ENCODE peak calls at places on chromosomes 6 and 20, in eight cellular contexts. U is neural crest cell; E is mammary epithelial cell; Z is activated CD8-positive, alpha-beta T cell treated with anti-CD3 and anti-CD28 coated beads for 36 hours; K is mucosa of descending colon; H is lung; S is cardiac muscle cell; B is cardiac fibroblast. P is an unnamed sample.

GRCh38 chr20:50680106-50680960 is 11.0 kb downstream of the RIPOR3 start:
- DNase-seq in U (no peak), E (no peak), Z (no peak), K (no peak), H (no peak), S (no peak), B (no peak), P (no peak)

GRCh38 chr6:38705924-38706323 is 3.0 kb upstream of the GLO1 start:
- DNase-seq in U (no peak), E (no peak), Z (no peak), K (no peak), H (no peak), S (no peak), B (no peak), P (no peak)

GRCh38 chr20:17646209-17646717 is 35.8 kb downstream of the RRBP1 start:
- DNase-seq in U (no peak), E (no peak), Z (no peak), K (peak), H (no peak), S (no peak), B (no peak), P (no peak)

GRCh38 chr6:3165631-3166534 is 8.5 kb upstream of the TUBB2A start:
- DNase-seq in U (no peak), E (no peak), Z (no peak), K (no peak), H (no peak), S (no peak), B (peak), P (no peak)

GRCh38 chr6:12811519-12811918 is 95.0 kb downstream of the PHACTR1 start:
- DNase-seq in U (no peak), E (no peak), Z (no peak), K (no peak), H (no peak), S (no peak), B (no peak), P (no peak)

GRCh38 chr6:15843764-15844163 is 180.9 kb upstream of the DTNBP1 start:
- DNase-seq in U (no peak), E (no peak), Z (no peak), K (no peak), H (no peak), S (no peak), B (no peak), P (no peak)

GRCh38 chr6:37871616-37872384 is 52.3 kb downstream of the ZFAND3 start:
- DNase-seq in U (no peak), E (peak), Z (no peak), K (no peak), H (no peak), S (no peak), B (no peak), P (no peak)

GRCh38 chr6:135493218-135493961 is 4.2 kb downstream of the AHI1 start:
- DNase-seq in U (no peak), E (no peak), Z (no peak), K (no peak), H (no peak), S (no peak), B (peak), P (no peak)

GRCh38 chr6:71531006-71531405 is 242.4 kb downstream of the OGFRL1 start:
- DNase-seq in U (no peak), E (no peak), Z (no peak), K (no peak), H (no peak), S (no peak), B (no peak), P (no peak)

GRCh38 chr6:161353208-161353613 is 79.3 kb upstream of the AGPAT4 start:
- DNase-seq in U (no peak), E (peak), Z (no peak), K (no peak), H (no peak), S (peak), B (peak), P (no peak)
- TF ChIP-seq CTCF in U (peak), E (no peak), Z (no peak), K (no peak), H (no peak), S (peak), B (peak), P (no peak)

DNA sequence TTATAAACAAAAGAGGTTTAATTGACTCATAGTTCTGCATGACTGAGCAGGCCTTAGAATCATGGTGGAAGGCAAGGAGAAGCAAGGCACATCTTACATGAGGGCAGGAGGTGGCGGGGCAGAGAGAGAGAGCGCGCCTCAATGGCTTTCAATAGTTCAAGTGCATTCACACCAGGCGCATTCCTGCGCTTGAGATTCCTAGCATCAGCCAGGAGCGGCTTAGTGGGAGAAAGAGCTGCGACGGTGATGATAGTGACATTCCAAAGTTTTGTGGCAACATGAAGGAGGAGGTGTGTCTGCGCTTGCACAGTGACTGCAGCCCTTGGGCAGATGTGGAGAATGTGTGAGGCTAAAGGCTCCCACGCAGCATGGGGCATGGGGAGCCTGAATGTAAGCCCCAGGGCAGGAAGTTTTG is 25.0 kb upstream of the EMILIN3 start:
- DNase-seq in U (no peak), E (peak), Z (no peak), K (no peak), H (no peak), S (peak), B (no peak), P (no peak)
- TF ChIP-seq CTCF in U (no peak), E (no peak), Z (no peak), K (no peak), H (no peak), S (no peak), B (no peak), P (no peak)

DNA sequence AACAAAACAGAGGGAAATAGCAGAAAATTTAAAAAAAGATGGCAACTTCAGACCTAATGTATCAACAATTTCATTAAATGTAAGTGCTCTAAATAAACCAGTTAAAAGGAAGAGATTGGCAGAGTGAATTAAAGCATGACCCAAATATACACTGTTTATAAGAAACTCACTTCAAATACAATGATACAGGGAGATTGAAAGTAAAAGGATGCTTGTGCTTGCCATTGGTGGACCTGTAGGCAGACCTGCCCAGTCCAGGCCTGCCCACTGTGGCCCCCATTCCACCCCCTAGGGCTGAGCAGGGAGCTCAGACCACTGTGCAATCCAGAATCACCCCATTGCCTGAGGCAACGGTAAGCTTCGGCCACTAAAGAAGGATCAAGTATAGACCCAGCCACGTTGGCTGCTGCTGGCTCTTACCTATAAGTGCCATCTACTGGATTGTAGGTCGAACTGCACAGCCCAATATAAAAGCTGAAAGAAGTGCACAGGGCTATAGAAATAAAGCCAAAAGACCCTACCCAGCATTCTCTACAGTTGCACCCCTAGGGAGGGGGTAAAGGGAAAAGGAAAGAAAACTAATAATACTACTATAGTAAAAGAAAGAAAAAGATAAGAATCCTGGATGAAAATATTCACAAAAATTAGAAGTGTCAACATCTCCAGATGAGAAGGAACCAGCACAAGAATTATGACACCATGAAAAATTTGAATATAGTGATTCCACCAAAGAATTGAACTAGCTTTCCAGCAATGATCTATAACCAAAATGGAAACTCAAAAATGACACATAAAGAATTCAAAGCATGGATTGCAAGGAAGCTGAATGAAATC is 36.1 kb downstream of the PSMB1 start:
- DNase-seq in U (peak), E (peak), Z (peak), K (no peak), H (peak), S (peak), B (peak), P (peak)
- TF ChIP-seq CTCF in U (peak), E (peak), Z (peak), K (peak), H (peak), S (peak), B (peak), P (peak)

GRCh38 chr20:2524435-2525272 is 11.7 kb upstream of the TMC2 start:
- DNase-seq in U (peak), E (peak), Z (peak), K (peak), H (peak), S (peak), B (peak), P (peak)
- TF ChIP-seq CTCF in U (peak), E (peak), Z (peak), K (peak), H (peak), S (peak), B (peak), P (peak)

GRCh38 chr6:169177516-169178196 is 76.0 kb downstream of the THBS2 start:
- DNase-seq in U (no peak), E (no peak), Z (no peak), K (no peak), H (no peak), S (no peak), B (no peak), P (no peak)
- TF ChIP-seq CTCF in U (no peak), E (no peak), Z (no peak), K (no peak), H (no peak), S (peak), B (no peak), P (no peak)

GRCh38 chr6:70221025-70221714 is 81.7 kb downstream of the COL9A1 start:
- DNase-seq in U (no peak), E (no peak), Z (peak), K (no peak), H (no peak), S (peak), B (peak), P (peak)
- TF ChIP-seq CTCF in U (peak), E (peak), Z (peak), K (peak), H (peak), S (peak), B (peak), P (peak)

GRCh38 chr6:75528423-75528822 is 34.8 kb upstream of the FILIP1 start:
- DNase-seq in U (no peak), E (no peak), Z (no peak), K (no peak), H (peak), S (peak), B (no peak), P (no peak)

GRCh38 chr6:75524322-75524972 is 30.8 kb upstream of the FILIP1 start:
- DNase-seq in U (no peak), E (no peak), Z (no peak), K (no peak), H (peak), S (no peak), B (peak), P (no peak)

GRCh38 chr6:75530696-75531095 is 37.1 kb upstream of the FILIP1 start:
- DNase-seq in U (no peak), E (no peak), Z (no peak), K (no peak), H (no peak), S (no peak), B (peak), P (no peak)

GRCh38 chr6:75525682-75526081 is 32.1 kb upstream of the FILIP1 start:
- DNase-seq in U (no peak), E (no peak), Z (no peak), K (no peak), H (no peak), S (no peak), B (no peak), P (no peak)

DNA sequence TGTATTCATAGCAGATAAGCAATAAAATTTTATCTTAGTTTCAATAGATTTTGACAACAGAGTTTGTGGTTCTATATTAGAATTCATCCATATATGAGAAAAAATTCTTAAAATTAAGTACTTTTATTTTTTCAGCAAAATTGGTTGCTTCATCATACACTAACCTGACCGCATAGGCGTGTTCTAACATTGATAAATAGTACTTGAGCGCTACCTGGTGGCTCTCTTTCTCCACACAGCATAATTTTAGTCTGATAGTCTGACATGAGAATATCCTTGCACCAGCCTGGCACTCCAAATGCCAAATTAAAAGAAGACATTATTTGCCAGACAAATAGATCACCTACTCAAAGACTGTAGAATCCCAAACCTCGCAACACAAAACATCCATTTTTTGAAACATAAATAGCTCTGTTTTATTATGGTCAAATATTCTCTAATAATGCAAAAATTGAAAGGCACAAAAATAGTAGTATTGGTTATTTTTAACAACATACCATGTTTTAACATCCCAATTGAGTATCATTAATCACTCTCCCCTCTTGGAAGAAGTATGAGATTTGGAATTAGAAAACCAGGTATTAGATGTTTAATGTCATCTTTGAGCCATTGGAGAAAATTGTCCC is 33.0 kb upstream of the FILIP1 start:
- DNase-seq in U (peak), E (peak), Z (peak), K (no peak), H (peak), S (peak), B (peak), P (peak)
- TF ChIP-seq CTCF in U (peak), E (peak), Z (peak), K (no peak), H (peak), S (peak), B (peak), P (peak)

GRCh38 chr6:11043961-11044711 is at the start of gene ELOVL2:
- DNase-seq in U (peak), E (no peak), Z (peak), K (no peak), H (no peak), S (peak), B (peak), P (peak)
- TF ChIP-seq CTCF in U (peak), E (peak), Z (peak), K (no peak), H (no peak), S (peak), B (peak), P (peak)

GRCh38 chr6:69795469-69796080 is 1.2 kb downstream of the LMBRD1 start:
- DNase-seq in U (no peak), E (no peak), Z (peak), K (no peak), H (no peak), S (no peak), B (peak), P (peak)
- TF ChIP-seq CTCF in U (no peak), E (no peak), Z (no peak), K (no peak), H (no peak), S (no peak), B (peak), P (no peak)

DNA sequence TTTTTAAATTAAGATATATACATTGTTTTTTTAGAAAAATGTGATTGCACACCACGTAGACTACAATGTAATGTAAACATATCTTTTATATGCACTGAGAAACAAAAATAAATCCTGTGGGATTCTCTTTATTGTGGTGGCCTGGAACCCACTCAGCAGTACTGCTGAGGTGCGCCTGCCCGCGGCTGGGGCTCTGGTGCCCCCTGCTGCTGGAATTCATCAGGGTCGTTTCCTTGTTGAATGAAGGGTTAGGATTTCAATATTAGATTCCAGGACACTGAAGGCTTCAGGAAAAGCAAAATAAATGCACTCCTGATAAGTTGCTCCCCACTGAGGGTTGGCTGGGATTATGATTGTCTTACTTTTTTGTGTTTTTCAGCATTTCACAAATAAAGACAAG is 175.8 kb upstream of the GGTLC1 start:
- DNase-seq in U (peak), E (peak), Z (peak), K (no peak), H (no peak), S (peak), B (no peak), P (no peak)
- TF ChIP-seq CTCF in U (peak), E (peak), Z (peak), K (no peak), H (no peak), S (peak), B (peak), P (no peak)

P was measured in GM20000.